ENCODE peak calls at places on chromosomes 11 and 22, in four cellular contexts. N is GM12878, U is K562, E is HepG2. Z is an unnamed sample.

GRCh38 chr22:39097098-39098020 is at the start of gene APOBEC3H:
- DNase-seq in N (no peak), U (no peak), E (no peak), Z (no peak)

GRCh38 chr11:102026217-102026616 is 21.0 kb upstream of the CFAP300 start:
- DNase-seq in N (no peak), U (no peak), E (no peak), Z (no peak)

GRCh38 chr22:29503811-29504372 is 23.9 kb downstream of the NEFH start:
- DNase-seq in N (no peak), U (no peak), E (no peak), Z (no peak)

GRCh38 chr22:19892925-19893324 is 38.3 kb upstream of the GNB1L start:
- DNase-seq in N (no peak), U (no peak), E (no peak), Z (no peak)

GRCh38 chr11:119479685-119480275 is 56.8 kb upstream of the THY1 start:
- DNase-seq in N (no peak), U (peak; percentile 72), E (peak; percentile 74), Z (peak; percentile 17)

GRCh38 chr11:94776351-94777321 is 8.5 kb downstream of the AMOTL1 start:
- DNase-seq in N (no peak), U (no peak), E (no peak), Z (peak; percentile 24)

GRCh38 chr11:62071408-62071807 is 52.4 kb upstream of the INCENP start:
- DNase-seq in N (no peak), U (no peak), E (no peak), Z (no peak)

GRCh38 chr22:23826510-23827350 is 12.1 kb downstream of the DERL3 start:
- DNase-seq in N (no peak), U (no peak), E (no peak), Z (no peak)

GRCh38 chr11:18540207-18541009 is 13.7 kb upstream of the TSG101 start:
- DNase-seq in N (no peak), U (no peak), E (peak; percentile 42), Z (peak; percentile 43)

GRCh38 chr11:70755410-70756158 is 357.3 kb downstream of the CTTN start:
- DNase-seq in N (no peak), U (peak; percentile 90), E (peak; percentile 66), Z (peak; percentile 37)

GRCh38 chr11:16136792-16137395 is 219.5 kb downstream of the SOX6 start:
- DNase-seq in N (no peak), U (no peak), E (no peak), Z (no peak)

GRCh38 chr11:134139873-134140331 is 71.0 kb downstream of the JAM3 start:
- DNase-seq in N (peak; percentile 25), U (peak; percentile 35), E (peak; percentile 58), Z (peak; percentile 87)

GRCh38 chr22:19730662-19731360 is 7.5 kb downstream of the GP1BB start:
- DNase-seq in N (no peak), U (peak; percentile 98), E (peak; percentile 78), Z (peak; percentile 67)

GRCh38 chr11:92130432-92130831 is 94.2 kb upstream of the FAT3 start:
- DNase-seq in N (no peak), U (no peak), E (no peak), Z (no peak)

GRCh38 chr11:65625628-65626342 is 10.2 kb downstream of the PCNX3 start:
- DNase-seq in N (no peak), U (peak; percentile 32), E (no peak), Z (peak; percentile 56)

GRCh38 chr11:87128372-87128771 is 90.6 kb downstream of the TMEM135 start:
- DNase-seq in N (no peak), U (no peak), E (peak; percentile 59), Z (no peak)

GRCh38 chr11:78676026-78676557 is 101.4 kb upstream of the NARS2 start:
- DNase-seq in N (no peak), U (no peak), E (no peak), Z (no peak)

GRCh38 chr11:121544956-121545355 is 92.2 kb upstream of the SORL1-AS1 start:
- DNase-seq in N (no peak), U (no peak), E (no peak), Z (no peak)

GRCh38 chr11:102546923-102547471 is 16.4 kb upstream of the MMP7 start:
- DNase-seq in N (peak; percentile 93), U (no peak), E (no peak), Z (no peak)

GRCh38 chr11:133952199-133953190 is 4.3 kb downstream of the IGSF9B start:
- DNase-seq in N (no peak), U (no peak), E (no peak), Z (no peak)

GRCh38 chr11:104484784-104485554 is 321.0 kb upstream of the PDGFD start:
- DNase-seq in N (no peak), U (no peak), E (no peak), Z (no peak)

GRCh38 chr22:29260601-29261315 is 7.0 kb downstream of the RHBDD3 start:
- DNase-seq in N (no peak), U (no peak), E (no peak), Z (no peak)

GRCh38 chr22:26479792-26480610 is 3.6 kb downstream of the HPS4 start:
- DNase-seq in N (no peak), U (no peak), E (peak; percentile 82), Z (no peak)

GRCh38 chr11:37511425-37511933 is 913.4 kb upstream of the RAG2 start:
- DNase-seq in N (no peak), U (no peak), E (no peak), Z (no peak)

GRCh38 chr11:27977031-27977430 is 130.9 kb downstream of the KIF18A start:
- DNase-seq in N (no peak), U (no peak), E (no peak), Z (no peak)

GRCh38 chr11:117946842-117947526 is 17.8 kb upstream of the TMPRSS13 start:
- DNase-seq in N (no peak), U (peak; percentile 91), E (peak; percentile 64), Z (peak; percentile 88)

GRCh38 chr22:19863571-19863970 is 8.9 kb upstream of the GNB1L start:
- DNase-seq in N (no peak), U (no peak), E (no peak), Z (no peak)

GRCh38 chr22:38132794-38133193 is 22.3 kb upstream of the BAIAP2L2 start:
- DNase-seq in N (no peak), U (no peak), E (no peak), Z (no peak)

GRCh38 chr11:63595296-63595695 is 18.9 kb downstream of the PLAAT3 start:
- DNase-seq in N (no peak), U (no peak), E (no peak), Z (no peak)

GRCh38 chr11:119664063-119664572 is 64.9 kb downstream of the NECTIN1 start:
- DNase-seq in N (no peak), U (no peak), E (peak; percentile 89), Z (no peak)

GRCh38 chr11:128938156-128938885 is 4.3 kb downstream of the TP53AIP1 start:
- DNase-seq in N (no peak), U (no peak), E (no peak), Z (no peak)

GRCh38 chr11:134124660-134125451 is 56.0 kb downstream of the JAM3 start:
- DNase-seq in N (no peak), U (no peak), E (no peak), Z (peak; percentile 67)

GRCh38 chr11:134905513-134905912 is 493.5 kb upstream of the B3GAT1 start:
- DNase-seq in N (no peak), U (no peak), E (no peak), Z (no peak)

GRCh38 chr22:20022231-20023069 is 1.5 kb downstream of the TANGO2 start:
- DNase-seq in N (no peak), U (no peak), E (no peak), Z (no peak)

GRCh38 chr11:130145328-130145812 is 14.2 kb upstream of the ST14 start:
- DNase-seq in N (no peak), U (no peak), E (peak; percentile 57), Z (no peak)

GRCh38 chr11:130144721-130145327 is 14.8 kb upstream of the ST14 start:
- DNase-seq in N (no peak), U (no peak), E (peak; percentile 69), Z (no peak)

GRCh38 chr11:130139401-130139800 is 20.2 kb upstream of the ST14 start:
- DNase-seq in N (no peak), U (no peak), E (no peak), Z (no peak)

GRCh38 chr11:130144129-130144528 is 15.5 kb upstream of the ST14 start:
- DNase-seq in N (no peak), U (no peak), E (peak; percentile 92), Z (no peak)

DNA sequence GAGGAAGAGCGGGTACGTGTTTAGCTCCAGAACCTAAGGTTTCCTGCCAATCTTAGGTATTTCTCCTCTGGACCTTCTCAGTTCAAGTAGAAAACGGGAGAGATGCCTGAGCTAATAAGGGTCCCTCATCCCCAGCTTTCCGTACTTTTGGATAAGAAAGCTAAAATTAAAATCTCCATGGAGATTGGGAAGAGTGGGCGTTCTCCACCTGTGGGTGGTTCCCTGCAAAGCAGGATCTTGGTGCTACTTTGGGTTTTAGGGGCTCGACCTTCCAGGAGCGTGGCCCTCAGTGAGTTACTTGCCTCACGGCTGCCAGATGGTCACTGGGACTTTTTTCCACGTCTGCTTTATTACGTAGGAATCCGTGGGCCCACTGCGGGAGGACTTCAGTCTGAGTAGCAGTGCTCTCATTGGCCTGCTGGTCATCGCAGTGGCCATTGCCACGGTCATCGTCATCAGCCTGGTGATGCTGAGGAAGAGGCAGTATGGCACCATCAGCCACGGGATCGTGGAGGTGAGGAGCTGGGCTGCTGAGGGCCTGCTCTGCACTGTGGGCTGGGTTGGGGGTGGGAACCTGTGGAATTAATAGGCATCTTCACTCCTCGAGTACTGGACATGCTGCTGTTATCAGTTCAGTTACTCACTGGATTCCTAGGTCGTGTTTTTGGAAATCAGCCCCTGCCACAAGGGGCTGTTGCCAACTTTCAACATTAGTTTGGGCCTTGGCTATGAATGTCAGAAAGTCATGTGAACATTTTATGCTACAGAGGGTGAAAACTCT is 17.8 kb upstream of the ST14 start:
- DNase-seq in N (no peak), U (no peak), E (no peak), Z (no peak)
- H2AFZ ChIP-seq in N (no peak overlapping the region), U (no peak overlapping the region), E (no peak overlapping the region), Z (no peak overlapping the region)

GRCh38 chr22:31089101-31090100 is 8.3 kb downstream of the SMTN start:
- DNase-seq in N (no peak), U (peak; percentile 61), E (no peak), Z (peak; percentile 34)

GRCh38 chr22:31087744-31088215 is 6.7 kb downstream of the SMTN start:
- DNase-seq in N (no peak), U (no peak), E (no peak), Z (no peak)

GRCh38 chr22:31090217-31091085 is 9.3 kb downstream of the SMTN start:
- DNase-seq in N (no peak), U (no peak), E (no peak), Z (no peak)

GRCh38 chr22:31086703-31087330 is 5.7 kb downstream of the SMTN start:
- DNase-seq in N (no peak), U (peak; percentile 66), E (no peak), Z (no peak)

GRCh38 chr22:31088233-31088986 is 7.3 kb downstream of the SMTN start:
- DNase-seq in N (no peak), U (no peak), E (no peak), Z (no peak)
- TF ChIP-seq MYC in N (no peak), U (no peak), E (no peak), Z (no peak)

DNA sequence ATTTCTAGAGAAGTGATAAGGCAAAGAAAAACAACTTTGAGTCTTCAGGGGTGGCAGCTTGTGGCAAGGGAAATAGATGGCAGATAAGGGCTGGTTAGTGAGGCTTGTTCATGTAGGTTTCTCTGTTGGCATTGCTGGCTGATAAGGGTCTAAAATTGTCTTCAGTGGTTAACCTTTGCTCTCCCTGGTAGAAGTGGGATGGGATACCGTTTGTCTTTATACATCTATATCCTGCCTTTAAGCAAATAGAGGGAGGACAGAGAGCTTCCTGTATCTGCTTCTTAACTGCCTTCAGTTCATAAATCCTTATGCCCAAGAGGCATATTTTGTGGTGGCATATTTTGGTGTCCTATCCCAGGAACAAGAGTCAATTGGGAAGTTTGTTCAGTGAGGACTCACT is 57.1 kb downstream of the TRAF6 start:
- DNase-seq in N (no peak), U (no peak), E (peak; percentile 34), Z (no peak)
- H2AFZ ChIP-seq in N (no peak overlapping the region), U (no peak overlapping the region), E (no peak overlapping the region), Z (no peak overlapping the region)

GRCh38 chr11:88281317-88281712 is 56.2 kb downstream of the CTSC start:
- DNase-seq in N (no peak), U (no peak), E (no peak), Z (no peak)
- TF ChIP-seq MYC in N (no peak), U (no peak), E (no peak), Z (no peak)

Z was measured in endothelial cell of umbilical vein.